ENCODE peak calls at places on chromosomes 4 and X, in seven cellular contexts. U is HEK293T; S is adipocyte; F is WTC11; O is epithelial cell of esophagus; R is activated naive CD8-positive, alpha-beta T cell treated with anti-CD3 and anti-CD28 coated beads, Interleukin-2, amount 50 U/mL, for 16 hours; W is iris pigment epithelial cell. E is an unnamed sample.

GRCh38 chr4:24858550-24858949 is 54.3 kb downstream of the CCDC149 start:
- DNase-seq in R (no peak), O (no peak), W (no peak), F (no peak), U (no peak), S (peak; percentile 9), E (no peak)

GRCh38 chr4:63921561-63921960 is 487.7 kb downstream of the TECRL start:
- DNase-seq in S (no peak), U (no peak), F (no peak), R (no peak), O (no peak), W (no peak), E (no peak)

GRCh38 chr4:26218677-26219181 is 102.1 kb upstream of the RBPJ start:
- DNase-seq in U (no peak), S (no peak), F (no peak), O (no peak), R (no peak), W (no peak), E (no peak)

GRCh38 chr4:19380600-19380999 is 871.1 kb upstream of the SLIT2 start:
- DNase-seq in U (no peak), R (no peak), S (peak; percentile 18), O (peak; percentile 54), W (peak; percentile 75), F (no peak), E (no peak)

GRCh38 chr4:2977116-2978097 is 14.0 kb downstream of the GRK4 start:
- DNase-seq in R (no peak), O (peak; percentile 71), U (no peak), W (peak; percentile 72), S (peak; percentile 40), F (no peak), E (no peak)

GRCh38 chrX:7316887-7317286 is 168.9 kb upstream of the PUDP start:
- DNase-seq in S (peak; percentile 59), W (peak; percentile 18), F (no peak), R (no peak), O (no peak), U (no peak), E (no peak)

GRCh38 chr4:109816082-109816442 is 500 bp downstream of the GAR1 start:
- DNase-seq in O (peak; percentile 28), S (peak; percentile 43), U (no peak), F (no peak), W (no peak), R (no peak), E (no peak)

GRCh38 chr4:124899997-124900396 is 187.5 kb upstream of the ANKRD50 start:
- DNase-seq in R (no peak), U (no peak), W (no peak), O (peak; percentile 82), F (no peak), S (no peak), E (no peak)

GRCh38 chr4:128068927-128069326 is 7.8 kb downstream of the LARP1B start:
- DNase-seq in U (peak; percentile 16), F (peak; percentile 37), R (no peak), S (peak; percentile 24), W (peak; percentile 70), O (peak; percentile 50), E (no peak)

GRCh38 chr4:152577708-152578421 is 42.0 kb upstream of the FBXW7 start:
- DNase-seq in O (no peak), R (no peak), U (no peak), F (no peak), S (peak; percentile 12), W (peak; percentile 10), E (no peak)